ENCODE peak calls at places on chromosome 17, in four cellular contexts. G is HTR-8/SVneo, H is GM23338, I is H7. K is an unnamed sample.

GRCh38 chr17:61659437-61659836 is 68.4 kb upstream of the NACA2 start:
- DNase-seq in I (no peak), H (no peak), G (no peak), K (no peak)

GRCh38 chr17:20127660-20128413 is 118.7 kb downstream of the SPECC1 start:
- DNase-seq in G (no peak), H (no peak), I (no peak), K (peak; percentile 42)

GRCh38 chr17:2122641-2123302 is 67.9 kb downstream of the HIC1 start:
- DNase-seq in H (peak; percentile 25), G (no peak), I (peak; percentile 70), K (peak; percentile 68)

GRCh38 chr17:65121916-65122821 is 15.0 kb upstream of the RGS9 start:
- DNase-seq in H (no peak), G (no peak), I (no peak), K (no peak)

GRCh38 chr17:50219345-50219744 is 17.9 kb upstream of the COL1A1 start:
- DNase-seq in H (no peak), G (peak; percentile 82), I (peak; percentile 40), K (no peak)

GRCh38 chr17:38425744-38426143 is 2.5 kb upstream of the ARHGAP23 start:
- DNase-seq in G (peak; percentile 75), H (no peak), I (peak; percentile 64), K (no peak)

GRCh38 chr17:29004081-29004692 is 1.6 kb downstream of the SEZ6 start:
- DNase-seq in I (peak; percentile 70), G (no peak), H (peak; percentile 51), K (peak; percentile 49)

GRCh38 chr17:35871415-35871814 is 2.7 kb upstream of the HEATR9 start:
- DNase-seq in G (no peak), H (peak; percentile 70), I (peak; percentile 71), K (no peak)

GRCh38 chr17:31627960-31628359 is 231.1 kb downstream of the COPRS start:
- DNase-seq in I (no peak), G (no peak), H (no peak), K (no peak)

GRCh38 chr17:1574697-1575471 is 12.3 kb upstream of the PITPNA start:
- DNase-seq in G (no peak), I (peak; percentile 90), H (peak; percentile 60), K (no peak)

GRCh38 chr17:35896011-35896587 is 15.9 kb upstream of the CCL5 start:
- DNase-seq in I (no peak), H (no peak), G (no peak), K (no peak)

GRCh38 chr17:50055055-50055425 is 870 bp upstream of the ITGA3 start:
- DNase-seq in G (no peak), H (peak; percentile 84), I (peak; percentile 85), K (no peak)

GRCh38 chr17:3796110-3796821 is 4.7 kb downstream of the ITGAE start:
- DNase-seq in H (no peak), G (no peak), I (peak; percentile 44), K (no peak)

GRCh38 chr17:71251936-71252335 is 868.9 kb upstream of the SOX9 start:
- DNase-seq in H (no peak), I (no peak), G (no peak), K (no peak)

GRCh38 chr17:19409509-19409908 is 1.5 kb upstream of the RNF112 start:
- DNase-seq in G (peak; percentile 39), I (peak; percentile 11), H (no peak), K (no peak)

GRCh38 chr17:56681561-56682266 is 88.2 kb downstream of the NOG start:
- DNase-seq in H (no peak), I (no peak), G (peak; percentile 76), K (peak; percentile 88)

GRCh38 chr17:75619506-75620431 is 13.5 kb upstream of the SMIM5 start:
- DNase-seq in G (peak; percentile 61), I (peak; percentile 95), H (peak; percentile 92), K (peak; percentile 82)